ENCODE peak calls at places on chromosome 12, in seven cellular contexts. K is CD4-positive, CD25-positive, alpha-beta regulatory T cell; U is GM23248; Z is breast epithelium; H is right atrium auricular region; O is heart left ventricle; V is HCT116. W is an unnamed sample. For H3K4me1, the result is how much of the 10 kb centered on the place peaks cover.

GRCh38 chr12:5428332-5429221 is 3.3 kb upstream of the NTF3 start:
- DNase-seq in K (no peak), U (peak), Z (no peak), H (no peak), O (no peak), V (no peak), W (no peak)

GRCh38 chr12:42094277-42094676 is 50.4 kb downstream of the GXYLT1 start:
- DNase-seq in K (peak), U (peak), Z (no peak), H (no peak), O (no peak), V (peak), W (no peak)

GRCh38 chr12:133192847-133193246 is 11.6 kb downstream of the ZNF268 start:
- DNase-seq in K (no peak), U (no peak), Z (no peak), H (no peak), O (no peak), V (no peak), W (no peak)

GRCh38 chr12:116982721-116983502 is 72.2 kb downstream of the FBXW8 start:
- DNase-seq in K (no peak), U (peak), Z (no peak), H (no peak), O (no peak), V (no peak), W (no peak)

GRCh38 chr12:74119811-74120362 is 417.7 kb upstream of the ATXN7L3B start:
- DNase-seq in K (no peak), U (peak), Z (no peak), H (no peak), O (no peak), V (no peak), W (no peak)

GRCh38 chr12:94074970-94075695 is 73.2 kb upstream of the PLXNC1 start:
- DNase-seq in K (peak), U (peak), Z (peak), H (peak), O (peak), V (peak), W (peak)

GRCh38 chr12:37546901-37547475 is 769.6 kb upstream of the ALG10B start:
- DNase-seq in K (no peak), U (no peak), Z (no peak), H (no peak), O (no peak), V (no peak), W (no peak)

GRCh38 chr12:106135075-106135474 is 3.7 kb downstream of the NUAK1 start:
- DNase-seq in K (no peak), U (no peak), Z (no peak), H (no peak), O (no peak), V (no peak), W (no peak)

GRCh38 chr12:103748002-103748401 is 93.0 kb downstream of the NT5DC3 start:
- DNase-seq in K (no peak), U (no peak), Z (no peak), H (no peak), O (no peak), V (no peak), W (no peak)

GRCh38 chr12:38880288-38880687 is 25.1 kb downstream of the CPNE8 start:
- DNase-seq in K (no peak), U (no peak), Z (no peak), H (no peak), O (no peak), V (no peak), W (no peak)

GRCh38 chr12:13100882-13101769 is 2.3 kb downstream of the GSG1 start:
- DNase-seq in K (peak), U (peak), Z (peak), H (peak), O (peak), V (peak), W (peak)
- H3K27ac ChIP-seq in K (peak), U (peak), Z (peak), H (peak), O (peak), V (peak), W (peak)

DNA sequence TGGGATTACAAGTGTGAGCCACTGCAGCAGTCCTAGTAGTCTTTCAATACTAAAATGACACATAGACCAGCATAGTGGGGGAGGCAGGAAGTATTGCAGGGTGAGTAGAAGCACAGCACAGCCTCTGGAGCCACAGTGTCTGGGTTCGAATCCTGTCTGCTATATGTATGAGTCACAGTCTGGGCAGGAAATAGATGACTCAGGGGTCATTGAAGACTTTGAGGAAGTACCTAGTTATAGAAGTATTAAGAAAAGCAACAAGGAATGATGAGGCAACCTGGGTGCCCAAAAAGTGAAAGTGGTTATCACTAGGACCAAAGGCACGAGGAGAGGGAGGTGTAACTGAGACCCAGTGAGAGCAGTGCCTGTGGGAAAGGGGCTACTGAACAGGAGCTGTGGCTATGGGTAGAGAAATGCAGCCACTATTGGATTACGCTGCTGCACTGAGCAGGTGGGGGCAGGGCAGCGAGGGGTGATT is 124.0 kb downstream of the PDE3A start:
- DNase-seq in K (no peak), U (peak), Z (no peak), H (no peak), O (no peak), V (peak), W (no peak)
- H3K4me1 ChIP-seq in K (under half), U (half or more), Z (under half), H (half or more), O (under half), V (under half), W (under half)

DNA sequence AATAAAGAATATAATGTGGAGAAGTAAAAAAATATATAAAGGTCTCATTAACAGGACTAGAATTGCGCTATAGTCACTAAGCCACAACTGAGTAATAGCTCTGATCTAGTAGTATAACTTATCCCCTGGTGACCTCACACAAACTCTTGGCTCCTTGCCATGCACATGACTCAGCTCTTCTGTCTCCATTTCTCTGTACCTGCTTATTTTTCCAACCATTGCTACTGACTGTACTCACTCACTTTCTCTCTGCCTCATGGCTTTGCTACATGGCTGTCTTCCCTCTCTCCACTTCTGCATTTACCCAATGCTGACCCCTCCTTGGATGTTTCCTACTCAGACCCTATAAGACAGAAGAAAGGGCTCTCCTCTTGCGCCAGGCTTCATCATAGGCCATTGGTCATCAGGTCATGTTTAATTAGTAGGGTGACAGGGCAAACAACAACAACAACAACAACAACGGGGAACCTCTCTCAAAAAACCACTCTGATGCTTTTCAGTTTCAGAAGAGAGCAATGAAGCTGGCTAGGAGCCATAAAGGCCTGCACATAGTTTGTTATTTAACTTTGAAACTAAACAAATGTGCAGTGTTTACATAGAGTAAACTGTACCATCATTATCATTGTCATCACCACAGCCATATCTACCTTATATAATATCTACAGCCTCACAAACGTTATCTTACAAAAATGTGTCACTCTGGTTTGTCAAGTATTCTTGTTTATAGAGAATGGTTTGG is 25.6 kb upstream of the KRAS start:
- DNase-seq in K (no peak), U (peak), Z (no peak), H (no peak), O (no peak), V (peak), W (no peak)
- H3K27ac ChIP-seq in K (no peak), U (no peak), Z (no peak), H (no peak), O (no peak), V (no peak), W (no peak)

GRCh38 chr12:110312581-110313360 is 31.7 kb downstream of the ATP2A2 start:
- DNase-seq in K (no peak), U (peak), Z (no peak), H (no peak), O (no peak), V (no peak), W (no peak)
- H3K4me1 ChIP-seq in K (half or more), U (half or more), Z (under half), H (half or more), O (under half), V (under half), W (under half)